ENCODE peak calls at places on chromosomes 13 and 19, in four cellular contexts. Q is hepatocyte, J is PC-9, Y is uterus. V is an unnamed sample.
A peak's percentile ranks its signal among the peaks of the same experiment; 100 is the strongest.

GRCh38 chr13:55038230-55038629 is 2009.6 kb downstream of the OLFM4 start:
- DNase-seq in Q (no peak), J (no peak), Y (no peak), V (no peak)

GRCh38 chr13:42812311-42812710 is 30.9 kb downstream of the FAM216B start:
- DNase-seq in Q (no peak), J (no peak), Y (no peak), V (no peak)

GRCh38 chr19:37551123-37551993 is 43.2 kb downstream of the ZNF571 start:
- DNase-seq in Q (no peak), J (no peak), Y (no peak), V (peak; percentile 27)

GRCh38 chr13:79933389-79933788 is 407.5 kb downstream of the SPRY2 start:
- DNase-seq in Q (no peak), J (no peak), Y (no peak), V (no peak)

GRCh38 chr19:18858906-18859646 is 27.3 kb downstream of the UPF1 start:
- DNase-seq in Q (no peak), J (no peak), Y (no peak), V (no peak)

GRCh38 chr13:40401911-40402776 is 264.3 kb downstream of the FOXO1 start:
- DNase-seq in Q (peak; percentile 88), J (peak; percentile 88), Y (peak; percentile 100), V (peak; percentile 88)

GRCh38 chr19:34837262-34837661 is 64.2 kb upstream of the ZNF599 start:
- DNase-seq in Q (peak; percentile 20), J (no peak), Y (peak; percentile 56), V (no peak)

GRCh38 chr13:48533207-48533499 is 273 bp upstream of the RCBTB2 start:
- DNase-seq in Q (no peak), J (no peak), Y (no peak), V (peak; percentile 6)

GRCh38 chr19:6811906-6812305 is 39.4 kb downstream of the VAV1 start:
- DNase-seq in Q (peak; percentile 15), J (peak; percentile 54), Y (no peak), V (peak; percentile 73)

GRCh38 chr19:33293255-33294057 is 8.9 kb downstream of the CEBPA start:
- DNase-seq in Q (peak; percentile 80), J (peak; percentile 81), Y (peak; percentile 40), V (peak; percentile 80)

GRCh38 chr19:40265055-40265762 is 19.9 kb downstream of the AKT2 start:
- DNase-seq in Q (no peak), J (no peak), Y (no peak), V (no peak)

GRCh38 chr19:31314156-31314555 is 35.1 kb downstream of the TSHZ3 start:
- DNase-seq in Q (no peak), J (no peak), Y (no peak), V (no peak)

GRCh38 chr13:99657848-99658265 is 156.6 kb downstream of the TM9SF2 start:
- DNase-seq in Q (peak; percentile 40), J (no peak), Y (peak; percentile 17), V (no peak)

GRCh38 chr19:55251296-55252081 is 7.3 kb downstream of the PPP6R1 start:
- DNase-seq in Q (no peak), J (peak; percentile 70), Y (no peak), V (no peak)

GRCh38 chr13:102687520-102687919 is 7.3 kb downstream of the METTL21C start:
- DNase-seq in Q (no peak), J (no peak), Y (no peak), V (peak; percentile 36)

GRCh38 chr13:50320297-50320862 is 305.1 kb downstream of the KCNRG start:
- DNase-seq in Q (peak; percentile 38), J (peak; percentile 87), Y (no peak), V (peak; percentile 14)

GRCh38 chr13:110713642-110713952 is at the start of gene ING1:
- DNase-seq in Q (no peak), J (no peak), Y (no peak), V (no peak)

GRCh38 chr13:98103942-98104880 is 38.7 kb upstream of the FARP1 start:
- DNase-seq in Q (no peak), J (no peak), Y (no peak), V (peak; percentile 28)

GRCh38 chr19:46731007-46731501 is 14.1 kb upstream of the PRKD2 start:
- DNase-seq in Q (no peak), J (peak; percentile 96), Y (no peak), V (peak; percentile 82)

GRCh38 chr13:97116754-97117153 is 105.4 kb upstream of the MBNL2 start:
- DNase-seq in Q (peak; percentile 42), J (peak; percentile 56), Y (peak; percentile 46), V (peak; percentile 36)

GRCh38 chr19:17255150-17255621 is 9.4 kb downstream of the USHBP1 start:
- DNase-seq in Q (peak; percentile 25), J (peak; percentile 95), Y (no peak), V (no peak)

GRCh38 chr19:48006762-48007161 is 12.3 kb downstream of the ELSPBP1 start:
- DNase-seq in Q (no peak), J (no peak), Y (no peak), V (no peak)
- TF ChIP-seq CTCF in Q (no peak), J (peak; percentile 43), Y (no peak), V (no peak)

DNA sequence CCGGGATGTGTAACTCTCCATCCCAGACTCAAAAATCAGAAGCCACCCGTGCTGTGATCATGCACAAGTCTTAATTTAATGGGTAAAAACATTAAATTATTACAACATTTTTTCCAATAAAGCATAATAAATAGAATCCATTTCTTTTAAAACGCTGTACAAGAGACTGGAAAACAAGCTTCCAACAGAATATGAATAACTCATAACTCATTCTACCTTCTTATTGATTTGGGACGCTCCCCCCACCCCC is 523 bp upstream of the KRI1 start:
- DNase-seq in Q (no peak), J (no peak), Y (no peak), V (no peak)
- H3K27ac ChIP-seq in Q (peak overlapping the region; percentile 77), J (peak overlapping the region; percentile 6), Y (peak overlapping the region; percentile 82), V (peak overlapping the region; percentile 89)

DNA sequence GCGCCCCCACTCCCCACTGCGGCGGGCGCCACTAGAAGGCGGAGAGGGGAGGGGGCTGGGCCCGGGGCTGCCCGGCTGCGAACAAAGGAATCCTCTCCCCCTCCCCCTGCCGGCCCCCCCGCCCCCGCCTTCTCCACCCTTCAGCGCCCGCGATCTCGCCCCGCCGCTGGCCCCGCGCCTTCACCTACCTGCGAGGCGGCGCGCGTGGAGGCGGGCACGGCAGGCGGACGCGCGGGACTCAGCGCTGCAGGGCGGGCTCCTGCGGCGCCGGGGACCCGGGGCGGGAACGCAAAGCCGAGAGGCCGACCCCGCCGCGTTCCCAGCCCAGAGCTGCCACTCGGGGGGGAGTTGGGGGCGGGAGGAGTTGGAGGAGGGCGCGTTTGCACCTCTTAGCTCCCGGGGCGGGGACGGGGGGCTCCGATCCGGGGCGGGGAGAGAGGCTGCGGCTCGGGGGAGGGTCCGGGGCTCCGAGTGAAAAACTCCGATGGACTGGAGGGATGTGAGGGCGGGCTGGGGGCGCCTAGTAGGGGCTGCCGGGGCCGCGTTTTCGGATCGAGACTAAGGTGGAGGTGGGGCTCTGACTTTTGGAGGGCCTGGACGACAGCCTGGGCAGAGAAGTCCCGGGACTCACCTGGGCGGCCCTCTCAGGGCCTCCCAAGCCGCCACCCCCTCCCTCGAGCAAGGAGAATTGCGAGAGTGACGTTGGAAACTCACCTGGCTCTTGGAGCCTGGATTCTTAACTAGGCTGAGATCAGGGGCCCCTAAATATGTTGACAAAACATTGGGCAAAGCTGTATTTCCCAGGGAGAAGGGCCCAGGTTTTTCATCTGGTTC is at the start of gene FBN3:
- DNase-seq in Q (peak; percentile 58), J (no peak), Y (no peak), V (no peak)
- TF ChIP-seq CTCF in Q (no peak), J (no peak), Y (no peak), V (no peak)

DNA sequence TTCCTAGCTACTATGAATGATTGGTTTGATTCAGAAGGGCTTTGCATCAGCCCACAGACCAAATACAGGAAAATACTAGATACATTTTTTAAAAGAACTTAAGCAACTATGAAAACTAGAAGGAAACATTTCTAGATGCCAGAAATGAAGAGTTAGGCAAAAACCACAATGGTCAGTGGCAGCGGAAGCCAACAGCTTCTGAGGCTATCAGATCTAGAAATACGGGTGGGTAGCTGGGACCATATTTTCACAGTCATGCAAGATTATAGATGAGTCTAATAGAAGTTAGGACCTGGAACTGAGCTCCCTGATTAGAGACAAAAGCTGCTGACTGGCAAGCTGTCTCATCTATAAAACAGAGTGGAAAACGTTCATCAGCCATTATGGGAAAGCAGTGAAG is 4.7 kb upstream of the TBC1D4 start:
- DNase-seq in Q (no peak), J (no peak), Y (no peak), V (no peak)
- H3K27ac ChIP-seq in Q (no peak overlapping the region), J (peak overlapping the region; percentile 61), Y (no peak overlapping the region), V (no peak overlapping the region)

GRCh38 chr19:27705896-27706295 is 1507.1 kb downstream of the UQCRFS1 start:
- DNase-seq in Q (no peak), J (no peak), Y (no peak), V (no peak)
- TF ChIP-seq CTCF in Q (no peak), J (no peak), Y (no peak), V (no peak)

DNA sequence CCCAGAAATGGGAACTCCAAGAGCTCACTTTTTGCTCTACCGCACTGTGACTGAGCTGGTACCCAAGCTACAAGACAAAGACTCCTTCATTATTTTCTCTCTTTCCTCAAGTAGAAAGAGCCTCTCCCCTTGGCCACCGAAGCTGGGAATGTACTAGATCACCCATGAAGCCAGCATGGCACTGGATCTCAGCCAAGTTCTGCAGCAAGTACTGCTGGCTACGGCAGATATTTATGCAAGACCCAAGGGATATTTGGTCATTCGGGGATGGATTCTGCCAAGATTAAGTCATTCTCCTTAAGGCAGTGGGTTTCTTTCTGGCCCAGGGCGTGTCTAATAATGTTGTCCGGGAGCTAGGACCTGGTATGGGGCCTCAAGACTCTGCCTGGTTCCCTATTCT is 633.5 kb downstream of the SLITRK1 start:
- DNase-seq in Q (no peak), J (no peak), Y (no peak), V (no peak)
- H3K27ac ChIP-seq in Q (no peak overlapping the region), J (no peak overlapping the region), Y (no peak overlapping the region), V (no peak overlapping the region)